ENCODE peak calls at places on chromosomes 12 and 14, in five cellular contexts. L is brain microvascular endothelial cell, A is heart left ventricle, E is uterus, X is foreskin keratinocyte. Z is an unnamed sample.

GRCh38 chr14:24079521-24080141 is 8.3 kb downstream of the CPNE6 start:
- DNase-seq in L (no peak), A (no peak), E (no peak), X (no peak), Z (no peak)

GRCh38 chr12:835754-836493 is 83.5 kb downstream of the WNK1 start:
- DNase-seq in L (no peak), A (no peak), E (no peak), X (no peak), Z (no peak)

GRCh38 chr12:96015672-96016071 is 19.5 kb upstream of the HAL start:
- DNase-seq in L (peak; percentile 52), A (no peak), E (no peak), X (no peak), Z (peak; percentile 47)

GRCh38 chr12:49367381-49368239 is at the start of gene SPATS2:
- DNase-seq in L (peak; percentile 96), A (peak; percentile 94), E (no peak), X (peak; percentile 19), Z (peak; percentile 49)

GRCh38 chr14:76337619-76338545 is 38.1 kb upstream of the ESRRB start:
- DNase-seq in L (no peak), A (no peak), E (no peak), X (peak; percentile 20), Z (peak; percentile 5)

GRCh38 chr14:48622980-48623379 is 947.6 kb upstream of the MDGA2 start:
- DNase-seq in L (peak; percentile 1), A (no peak), E (no peak), X (no peak), Z (no peak)

GRCh38 chr12:100404769-100405407 is 48.0 kb downstream of the SLC17A8 start:
- DNase-seq in L (peak; percentile 41), A (no peak), E (no peak), X (no peak), Z (peak; percentile 54)

GRCh38 chr12:18345021-18345735 is 83.9 kb downstream of the PIK3C2G start:
- DNase-seq in L (no peak), A (no peak), E (no peak), X (no peak), Z (peak; percentile 36)

GRCh38 chr12:105814283-105814682 is 324.5 kb downstream of the NUAK1 start:
- DNase-seq in L (no peak), A (no peak), E (no peak), X (no peak), Z (no peak)

GRCh38 chr12:38161123-38162000 is 155.2 kb upstream of the ALG10B start:
- DNase-seq in L (no peak), A (no peak), E (no peak), X (no peak), Z (no peak)

GRCh38 chr12:59928416-59928815 is 332.6 kb downstream of the SLC16A7 start:
- DNase-seq in L (no peak), A (no peak), E (no peak), X (peak; percentile 39), Z (no peak)

GRCh38 chr12:74491374-74491773 is 46.3 kb upstream of the ATXN7L3B start:
- DNase-seq in L (no peak), A (no peak), E (no peak), X (no peak), Z (no peak)

GRCh38 chr12:117671734-117672133 is 297.1 kb downstream of the KSR2 start:
- DNase-seq in L (no peak), A (no peak), E (no peak), X (peak; percentile 29), Z (no peak)

GRCh38 chr12:6383572-6384498 is at the start of gene LTBR:
- DNase-seq in L (peak; percentile 82), A (peak; percentile 97), E (peak; percentile 97), X (peak; percentile 73), Z (peak; percentile 96)
- TF ChIP-seq CTCF in L (peak; percentile 4), A (no peak), E (peak; percentile 16), X (peak; percentile 43), Z (no peak)

GRCh38 chr12:124354400-124354799 is 59.5 kb downstream of the RFLNA start:
- DNase-seq in L (no peak), A (no peak), E (no peak), X (no peak), Z (no peak)

GRCh38 chr12:124350491-124350890 is 55.6 kb downstream of the RFLNA start:
- DNase-seq in L (no peak), A (no peak), E (no peak), X (no peak), Z (no peak)

GRCh38 chr12:124352257-124352656 is 57.4 kb downstream of the RFLNA start:
- DNase-seq in L (no peak), A (no peak), E (no peak), X (no peak), Z (no peak)

GRCh38 chr12:124351422-124351821 is 56.5 kb downstream of the RFLNA start:
- DNase-seq in L (no peak), A (no peak), E (no peak), X (no peak), Z (no peak)

DNA sequence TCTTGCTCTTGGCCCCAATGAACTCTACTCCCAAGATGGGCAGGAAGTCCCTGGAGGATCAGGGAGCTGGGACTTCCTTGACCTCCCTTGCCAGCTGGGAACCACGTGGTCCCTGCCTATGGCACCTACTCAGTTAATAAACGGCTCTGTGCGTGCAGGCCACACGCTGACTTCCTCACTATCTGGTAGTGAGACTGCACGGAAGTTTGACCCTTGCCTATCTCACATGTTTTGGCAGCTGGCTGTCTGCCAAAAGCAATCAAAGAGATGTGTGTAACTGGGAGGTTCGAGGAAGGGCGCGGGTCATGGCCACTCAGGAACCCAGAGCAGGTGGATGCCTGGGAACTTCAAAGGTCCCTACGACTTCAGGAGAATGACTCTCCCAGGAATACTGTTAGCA is 57.9 kb downstream of the RFLNA start:
- DNase-seq in L (peak; percentile 31), A (peak; percentile 47), E (no peak), X (no peak), Z (peak; percentile 27)
- TF ChIP-seq CTCF in L (no peak), A (no peak), E (no peak), X (no peak), Z (no peak)

GRCh38 chr12:5480218-5480952 is 48.5 kb downstream of the NTF3 start:
- DNase-seq in L (no peak), A (no peak), E (no peak), X (no peak), Z (no peak)
- TF ChIP-seq CTCF in L (no peak), A (no peak), E (no peak), X (no peak), Z (no peak)

DNA sequence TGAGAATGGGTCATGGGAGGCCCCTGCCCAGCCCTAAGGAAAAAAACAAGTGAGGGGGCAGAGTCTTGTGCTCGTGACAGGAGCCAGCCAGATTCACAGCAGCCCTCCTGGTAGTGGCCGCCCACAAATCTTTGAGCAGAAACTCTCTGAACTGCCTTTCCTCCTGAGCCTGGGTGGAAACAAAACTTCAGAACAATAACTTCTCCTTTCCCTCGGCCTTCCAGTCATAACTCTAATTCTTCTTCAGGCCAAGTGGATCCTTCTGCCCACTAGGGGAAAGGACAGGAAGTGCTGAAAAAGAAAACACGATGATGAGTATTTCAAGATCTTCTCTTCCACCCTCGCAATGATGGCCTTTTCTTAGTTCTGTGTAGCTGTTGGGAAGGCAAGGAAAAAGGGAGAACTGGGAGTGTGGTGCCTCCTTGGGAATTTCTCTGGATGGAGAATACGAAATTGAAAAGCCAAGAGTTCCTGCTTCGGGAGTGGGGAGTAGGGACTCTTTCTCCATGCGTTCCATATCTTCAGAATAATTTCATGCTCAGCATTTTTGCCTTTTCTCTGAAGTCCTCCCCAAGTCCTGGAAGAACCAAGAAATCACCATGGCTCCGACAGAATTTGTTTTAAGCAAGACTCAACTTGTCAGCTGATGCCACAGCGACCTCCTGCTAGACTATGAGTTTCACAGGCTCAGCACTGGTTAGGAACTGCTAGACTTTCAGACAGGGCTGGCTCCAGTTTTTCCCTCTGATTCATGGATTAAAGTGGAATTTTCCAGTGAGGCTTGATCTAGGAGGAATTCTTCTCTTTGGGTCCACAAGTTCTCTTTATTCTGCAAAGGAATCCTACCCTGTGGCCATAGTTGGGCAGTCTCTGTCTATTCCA is 188.9 kb downstream of the CAND1 start:
- DNase-seq in L (no peak), A (peak; percentile 15), E (no peak), X (peak; percentile 65), Z (peak; percentile 20)
- TF ChIP-seq CTCF in L (peak; percentile 60), A (peak; percentile 45), E (peak; percentile 37), X (no peak), Z (peak; percentile 43)

GRCh38 chr12:31231611-31232360 is 94.2 kb downstream of the SINHCAF start:
- DNase-seq in L (no peak), A (no peak), E (no peak), X (no peak), Z (no peak)
- TF ChIP-seq CTCF in L (no peak), A (no peak), E (no peak), X (no peak), Z (no peak)

GRCh38 chr12:9636807-9637206 is 29.1 kb upstream of the KLRB1 start:
- DNase-seq in L (no peak), A (no peak), E (no peak), X (no peak), Z (no peak)
- TF ChIP-seq CTCF in L (peak; percentile 32), A (no peak), E (no peak), X (no peak), Z (peak; percentile 21)

DNA sequence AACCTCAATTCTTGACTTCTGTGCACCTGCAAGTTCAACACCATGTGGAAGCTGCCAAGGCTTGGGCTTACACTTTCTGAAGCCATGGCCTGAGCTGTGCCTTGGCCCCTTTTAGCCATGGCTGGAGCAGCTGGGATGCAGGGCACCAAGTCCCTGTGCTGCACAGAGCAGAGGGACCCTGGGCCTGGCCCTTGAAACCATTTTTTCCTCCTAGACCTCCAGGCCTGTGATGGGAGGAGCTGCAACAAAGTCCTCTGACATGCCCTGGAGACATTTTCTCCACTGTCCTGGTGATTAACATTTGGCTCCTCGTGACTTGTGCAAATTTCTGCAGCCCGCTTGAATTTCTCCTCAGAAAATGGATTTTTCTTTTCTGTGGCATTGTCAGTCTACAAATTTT is 132.4 kb downstream of the TPH2 start:
- DNase-seq in L (no peak), A (no peak), E (no peak), X (no peak), Z (no peak)
- TF ChIP-seq CTCF in L (no peak), A (no peak), E (no peak), X (no peak), Z (no peak)

DNA sequence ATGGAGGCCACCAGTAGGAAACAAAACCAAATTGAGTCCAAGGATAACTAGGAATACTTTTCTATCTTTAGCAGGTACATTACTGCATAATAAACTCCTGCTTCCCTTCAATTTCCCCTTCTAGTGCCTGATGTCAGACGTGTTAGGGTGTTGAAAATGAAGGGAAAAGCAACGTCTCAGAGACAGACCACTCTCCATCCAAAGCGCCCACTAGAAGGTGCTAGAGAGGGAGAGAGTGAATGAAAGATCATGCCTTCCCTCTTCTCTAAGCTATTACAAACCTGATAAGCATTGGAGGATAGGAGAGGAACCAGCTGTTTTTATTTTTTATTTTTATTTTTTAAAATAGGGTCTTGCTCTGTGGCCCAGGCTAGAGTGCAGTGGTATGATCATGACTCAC is 64.1 kb downstream of the ZNF641 start:
- DNase-seq in L (peak; percentile 11), A (no peak), E (no peak), X (no peak), Z (peak; percentile 27)
- TF ChIP-seq CTCF in L (peak; percentile 67), A (peak; percentile 40), E (peak; percentile 17), X (peak; percentile 46), Z (peak; percentile 58)

DNA sequence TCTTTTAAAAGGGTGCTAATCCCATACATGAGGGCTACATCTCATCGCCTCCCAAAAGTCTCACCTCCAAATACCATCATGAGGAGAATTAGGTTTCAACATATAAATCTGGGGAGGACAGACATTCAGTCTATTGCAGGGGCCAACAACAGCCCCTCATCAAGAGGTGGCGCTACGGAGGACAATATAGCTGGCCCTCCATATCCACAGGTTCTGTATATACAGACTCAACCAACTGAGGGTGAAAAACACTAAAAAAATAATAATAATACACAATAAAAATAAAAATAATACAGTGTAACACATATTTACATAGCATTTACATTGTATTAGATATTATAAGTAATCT is 19.1 kb upstream of the PCNX1 start:
- DNase-seq in L (no peak), A (no peak), E (no peak), X (no peak), Z (no peak)
- TF ChIP-seq CTCF in L (no peak), A (no peak), E (no peak), X (no peak), Z (no peak)

Z was measured in fibroblast of pulmonary artery.